ENCODE peak calls at places on chromosomes 13 and 19, in ten cellular contexts. G is aorta; N is tibial artery; R is CD4-positive, CD25-positive, alpha-beta regulatory T cell; X is transverse colon; V is stomach; F is OCI-LY7; J is cardiac muscle cell; U is lower lobe of right lung; S is ovary. O is an unnamed sample. For H3K4me1, the result is how much of the 10 kb centered on the place peaks cover.

GRCh38 chr13:32829676-32830091 is 186.5 kb upstream of the KL start:
- DNase-seq in G (no peak), N (no peak), R (no peak), X (no peak), V (no peak), F (no peak), J (no peak), U (no peak), S (no peak), O (no peak)

GRCh38 chr13:99281811-99282263 is 23.7 kb upstream of the GPR18 start:
- DNase-seq in G (peak), N (peak), R (peak), X (peak), V (peak), F (no peak), J (no peak), U (peak), S (no peak), O (no peak)

GRCh38 chr19:5618591-5618990 is 4.0 kb downstream of the SAFB2 start:
- DNase-seq in G (no peak), N (no peak), R (no peak), X (no peak), V (no peak), F (no peak), J (no peak), U (no peak), S (no peak), O (no peak)

GRCh38 chr19:39166571-39167391 is 30.0 kb upstream of the NCCRP1 start:
- DNase-seq in G (no peak), N (peak), R (no peak), X (peak), V (peak), F (no peak), J (peak), U (peak), S (peak), O (peak)

GRCh38 chr19:19595171-19595701 is 23.3 kb downstream of the PBX4 start:
- DNase-seq in G (no peak), N (no peak), R (no peak), X (no peak), V (peak), F (no peak), J (no peak), U (peak), S (no peak), O (no peak)

GRCh38 chr19:41001243-41001971 is 10.3 kb downstream of the CYP2B6 start:
- DNase-seq in G (no peak), N (no peak), R (no peak), X (no peak), V (no peak), F (no peak), J (no peak), U (no peak), S (no peak), O (no peak)

GRCh38 chr13:51959773-51960172 is 51.5 kb downstream of the ATP7B start:
- DNase-seq in G (no peak), N (no peak), R (peak), X (peak), V (no peak), F (peak), J (no peak), U (no peak), S (no peak), O (no peak)

GRCh38 chr13:21074601-21075302 is 13.4 kb upstream of the LATS2 start:
- DNase-seq in G (peak), N (no peak), R (peak), X (no peak), V (no peak), F (no peak), J (no peak), U (no peak), S (peak), O (no peak)

GRCh38 chr19:1386945-1387683 is 3.4 kb downstream of the NDUFS7 start:
- DNase-seq in G (no peak), N (no peak), R (no peak), X (no peak), V (no peak), F (no peak), J (no peak), U (no peak), S (no peak), O (peak)

GRCh38 chr13:32124743-32125142 is 93.2 kb downstream of the FRY start:
- DNase-seq in G (no peak), N (no peak), R (no peak), X (no peak), V (no peak), F (no peak), J (no peak), U (no peak), S (no peak), O (no peak)

GRCh38 chr19:18504886-18505610 is 16.8 kb downstream of the ELL start:
- DNase-seq in G (no peak), N (no peak), R (no peak), X (peak), V (no peak), F (no peak), J (no peak), U (no peak), S (no peak), O (no peak)

GRCh38 chr13:76992548-76993001 is 694 bp downstream of the CLN5 start:
- DNase-seq in G (peak), N (peak), R (no peak), X (peak), V (no peak), F (peak), J (peak), U (no peak), S (peak), O (peak)

GRCh38 chr13:110448230-110448629 is 113.3 kb downstream of the RAB20 start:
- DNase-seq in G (no peak), N (no peak), R (no peak), X (no peak), V (no peak), F (no peak), J (peak), U (no peak), S (no peak), O (peak)

GRCh38 chr13:43684947-43685725 is 101.6 kb downstream of the ENOX1 start:
- DNase-seq in G (no peak), N (no peak), R (no peak), X (no peak), V (no peak), F (no peak), J (no peak), U (no peak), S (no peak), O (no peak)

GRCh38 chr19:45716314-45717130 is 14.2 kb downstream of the FBXO46 start:
- DNase-seq in G (no peak), N (no peak), R (peak), X (peak), V (no peak), F (peak), J (peak), U (no peak), S (no peak), O (no peak)

GRCh38 chr19:29503785-29504184 is 22.0 kb upstream of the VSTM2B start:
- DNase-seq in G (no peak), N (no peak), R (no peak), X (no peak), V (no peak), F (no peak), J (no peak), U (peak), S (no peak), O (peak)

GRCh38 chr19:18339703-18340102 is 695 bp upstream of the PGPEP1 start:
- DNase-seq in G (no peak), N (no peak), R (no peak), X (no peak), V (no peak), F (peak), J (no peak), U (no peak), S (no peak), O (no peak)

GRCh38 chr19:1171755-1172352 is 2.2 kb downstream of the SBNO2 start:
- DNase-seq in G (no peak), N (no peak), R (no peak), X (no peak), V (peak), F (no peak), J (no peak), U (peak), S (peak), O (no peak)

GRCh38 chr19:58117841-58118575 is 20.0 kb upstream of the ZSCAN18 start:
- DNase-seq in G (no peak), N (no peak), R (no peak), X (no peak), V (no peak), F (no peak), J (no peak), U (no peak), S (no peak), O (peak)

GRCh38 chr19:17889609-17890214 is 18.0 kb downstream of the SLC5A5 start:
- DNase-seq in G (no peak), N (no peak), R (no peak), X (no peak), V (no peak), F (no peak), J (peak), U (no peak), S (peak), O (no peak)

GRCh38 chr19:16417660-16418596 is 53.8 kb downstream of the EPS15L1 start:
- DNase-seq in G (peak), N (peak), R (peak), X (peak), V (peak), F (peak), J (peak), U (peak), S (peak), O (peak)

GRCh38 chr19:11356074-11356397 is 804 bp downstream of the PLPPR2 start:
- DNase-seq in G (no peak), N (no peak), R (no peak), X (no peak), V (no peak), F (no peak), J (no peak), U (no peak), S (no peak), O (no peak)
- H3K4me3 ChIP-seq in G (no peak), N (peak), R (peak), X (no peak), V (peak), F (no peak), J (no peak), U (peak), S (peak), O (peak)

GRCh38 chr19:48779636-48780035 is 24.3 kb downstream of the FGF21 start:
- DNase-seq in G (no peak), N (no peak), R (no peak), X (no peak), V (no peak), F (peak), J (no peak), U (no peak), S (no peak), O (no peak)

GRCh38 chr19:48780684-48781391 is 25.5 kb downstream of the FGF21 start:
- DNase-seq in G (no peak), N (no peak), R (no peak), X (no peak), V (peak), F (no peak), J (no peak), U (no peak), S (peak), O (no peak)

GRCh38 chr19:48784527-48784926 is 26.3 kb downstream of the BCAT2 start:
- DNase-seq in G (no peak), N (no peak), R (no peak), X (no peak), V (no peak), F (no peak), J (peak), U (no peak), S (no peak), O (no peak)
- H3K4me1 ChIP-seq in G (under half), N (under half), R (under half), X (under half), V (under half), F (under half), J (under half), U (under half), S (under half), O (under half)

GRCh38 chr13:40982772-40983171 is 36.3 kb downstream of the ELF1 start:
- DNase-seq in G (no peak), N (peak), R (peak), X (peak), V (no peak), F (peak), J (peak), U (no peak), S (no peak), O (no peak)
- H3K4me3 ChIP-seq in G (no peak), N (peak), R (peak), X (no peak), V (peak), F (peak), J (peak), U (peak), S (peak), O (no peak)

GRCh38 chr19:44592451-44592890 is 20.9 kb upstream of the IGSF23 start:
- DNase-seq in G (no peak), N (no peak), R (no peak), X (no peak), V (peak), F (no peak), J (no peak), U (no peak), S (no peak), O (no peak)
- H3K4me1 ChIP-seq in G (under half), N (under half), R (under half), X (under half), V (half or more), F (under half), J (under half), U (under half), S (under half), O (under half)